ENCODE peak calls at places on chromosome 5, in eight cellular contexts. One of them, this sample, is unnamed.

GRCh38 chr5:3353561-3353960 is 242.1 kb upstream of the IRX1 start:
- DNase-seq in vagina: no peak
- DNase-seq in breast epithelium: no peak
- DNase-seq in ovary: no peak
- DNase-seq in skeletal muscle cell: no peak
- DNase-seq in pancreas: no peak
- DNase-seq in fibroblast of mammary gland: no peak
- DNase-seq in neuronal stem cell: no peak
- DNase-seq in this sample: no peak

GRCh38 chr5:73199671-73200070 is 26.7 kb downstream of the TMEM174 start:
- DNase-seq in breast epithelium: no peak
- DNase-seq in neuronal stem cell: no peak
- DNase-seq in ovary: no peak
- DNase-seq in skeletal muscle cell: no peak
- DNase-seq in pancreas: no peak
- DNase-seq in fibroblast of mammary gland: peak
- DNase-seq in vagina: no peak
- DNase-seq in this sample: no peak

GRCh38 chr5:157670662-157671591 is at the start of gene C5orf52:
- DNase-seq in neuronal stem cell: no peak
- DNase-seq in breast epithelium: no peak
- DNase-seq in pancreas: peak
- DNase-seq in fibroblast of mammary gland: peak
- DNase-seq in skeletal muscle cell: no peak
- DNase-seq in ovary: peak
- DNase-seq in vagina: peak
- DNase-seq in this sample: no peak

GRCh38 chr5:13830536-13830935 is 114.0 kb downstream of the DNAH5 start:
- DNase-seq in breast epithelium: no peak
- DNase-seq in vagina: no peak
- DNase-seq in ovary: no peak
- DNase-seq in pancreas: no peak
- DNase-seq in neuronal stem cell: no peak
- DNase-seq in fibroblast of mammary gland: no peak
- DNase-seq in skeletal muscle cell: no peak
- DNase-seq in this sample: no peak

GRCh38 chr5:370959-371810 is 49.7 kb downstream of the AHRR start:
- DNase-seq in breast epithelium: peak
- DNase-seq in vagina: peak
- DNase-seq in fibroblast of mammary gland: no peak
- DNase-seq in pancreas: no peak
- DNase-seq in ovary: no peak
- DNase-seq in skeletal muscle cell: no peak
- DNase-seq in neuronal stem cell: no peak
- DNase-seq in this sample: no peak

GRCh38 chr5:73375949-73376348 is 72.6 kb downstream of the FOXD1 start:
- DNase-seq in skeletal muscle cell: no peak
- DNase-seq in pancreas: no peak
- DNase-seq in ovary: no peak
- DNase-seq in fibroblast of mammary gland: no peak
- DNase-seq in breast epithelium: no peak
- DNase-seq in vagina: no peak
- DNase-seq in neuronal stem cell: no peak
- DNase-seq in this sample: no peak

GRCh38 chr5:139384591-139385051 is 1.5 kb upstream of the SLC23A1 start:
- DNase-seq in vagina: peak
- DNase-seq in breast epithelium: no peak
- DNase-seq in skeletal muscle cell: no peak
- DNase-seq in pancreas: no peak
- DNase-seq in fibroblast of mammary gland: no peak
- DNase-seq in neuronal stem cell: no peak
- DNase-seq in ovary: no peak
- DNase-seq in this sample: no peak

GRCh38 chr5:159262472-159262858 is 625 bp upstream of the UBLCP1 start:
- DNase-seq in skeletal muscle cell: no peak
- DNase-seq in neuronal stem cell: no peak
- DNase-seq in vagina: no peak
- DNase-seq in pancreas: no peak
- DNase-seq in ovary: no peak
- DNase-seq in fibroblast of mammary gland: peak
- DNase-seq in breast epithelium: no peak
- DNase-seq in this sample: no peak

GRCh38 chr5:10158886-10159285 is 90.8 kb downstream of the ATPSCKMT start:
- DNase-seq in ovary: no peak
- DNase-seq in skeletal muscle cell: no peak
- DNase-seq in pancreas: no peak
- DNase-seq in vagina: no peak
- DNase-seq in neuronal stem cell: no peak
- DNase-seq in breast epithelium: no peak
- DNase-seq in fibroblast of mammary gland: no peak
- DNase-seq in this sample: no peak

GRCh38 chr5:170741801-170742200 is 41.7 kb upstream of the GABRP start:
- DNase-seq in breast epithelium: no peak
- DNase-seq in ovary: no peak
- DNase-seq in skeletal muscle cell: no peak
- DNase-seq in vagina: peak
- DNase-seq in neuronal stem cell: no peak
- DNase-seq in fibroblast of mammary gland: no peak
- DNase-seq in pancreas: no peak
- DNase-seq in this sample: no peak

GRCh38 chr5:173718469-173718868 is 102.0 kb upstream of the BOD1 start:
- DNase-seq in skeletal muscle cell: no peak
- DNase-seq in ovary: no peak
- DNase-seq in vagina: no peak
- DNase-seq in fibroblast of mammary gland: no peak
- DNase-seq in breast epithelium: no peak
- DNase-seq in neuronal stem cell: no peak
- DNase-seq in pancreas: no peak
- DNase-seq in this sample: no peak

GRCh38 chr5:177491429-177491945 is 5.9 kb downstream of the PDLIM7 start:
- DNase-seq in vagina: no peak
- DNase-seq in fibroblast of mammary gland: peak
- DNase-seq in breast epithelium: no peak
- DNase-seq in pancreas: no peak
- DNase-seq in skeletal muscle cell: no peak
- DNase-seq in neuronal stem cell: peak
- DNase-seq in ovary: no peak
- DNase-seq in this sample: no peak

GRCh38 chr5:71576241-71576640 is 10.9 kb upstream of the MCCC2 start:
- DNase-seq in breast epithelium: no peak
- DNase-seq in pancreas: no peak
- DNase-seq in fibroblast of mammary gland: peak
- DNase-seq in skeletal muscle cell: no peak
- DNase-seq in ovary: no peak
- DNase-seq in neuronal stem cell: no peak
- DNase-seq in vagina: no peak
- DNase-seq in this sample: no peak

GRCh38 chr5:154145268-154145667 is 45.3 kb upstream of the GALNT10 start:
- DNase-seq in neuronal stem cell: no peak
- DNase-seq in ovary: no peak
- DNase-seq in pancreas: no peak
- DNase-seq in fibroblast of mammary gland: no peak
- DNase-seq in vagina: peak
- DNase-seq in breast epithelium: no peak
- DNase-seq in skeletal muscle cell: no peak
- DNase-seq in this sample: no peak

GRCh38 chr5:18744441-18744840 is 1110.2 kb downstream of the TAF11L14 start:
- DNase-seq in neuronal stem cell: no peak
- DNase-seq in skeletal muscle cell: no peak
- DNase-seq in pancreas: no peak
- DNase-seq in breast epithelium: no peak
- DNase-seq in ovary: no peak
- DNase-seq in vagina: no peak
- DNase-seq in fibroblast of mammary gland: no peak
- DNase-seq in this sample: no peak

GRCh38 chr5:109784687-109785086 is 95.0 kb downstream of the MAN2A1 start:
- DNase-seq in neuronal stem cell: no peak
- DNase-seq in pancreas: no peak
- DNase-seq in vagina: no peak
- DNase-seq in skeletal muscle cell: no peak
- DNase-seq in ovary: no peak
- DNase-seq in fibroblast of mammary gland: no peak
- DNase-seq in breast epithelium: no peak
- DNase-seq in this sample: no peak

GRCh38 chr5:120464627-120465280 is 654 bp downstream of the PRR16 start:
- DNase-seq in breast epithelium: no peak
- DNase-seq in vagina: no peak
- DNase-seq in skeletal muscle cell: no peak
- DNase-seq in ovary: peak
- DNase-seq in fibroblast of mammary gland: peak
- DNase-seq in neuronal stem cell: peak
- DNase-seq in pancreas: peak
- DNase-seq in this sample: no peak

GRCh38 chr5:10581867-10582511 is 18.1 kb downstream of the ANKRD33B start:
- DNase-seq in vagina: peak
- DNase-seq in breast epithelium: no peak
- DNase-seq in fibroblast of mammary gland: no peak
- DNase-seq in skeletal muscle cell: no peak
- DNase-seq in neuronal stem cell: no peak
- DNase-seq in ovary: no peak
- DNase-seq in pancreas: no peak
- DNase-seq in this sample: no peak

DNA sequence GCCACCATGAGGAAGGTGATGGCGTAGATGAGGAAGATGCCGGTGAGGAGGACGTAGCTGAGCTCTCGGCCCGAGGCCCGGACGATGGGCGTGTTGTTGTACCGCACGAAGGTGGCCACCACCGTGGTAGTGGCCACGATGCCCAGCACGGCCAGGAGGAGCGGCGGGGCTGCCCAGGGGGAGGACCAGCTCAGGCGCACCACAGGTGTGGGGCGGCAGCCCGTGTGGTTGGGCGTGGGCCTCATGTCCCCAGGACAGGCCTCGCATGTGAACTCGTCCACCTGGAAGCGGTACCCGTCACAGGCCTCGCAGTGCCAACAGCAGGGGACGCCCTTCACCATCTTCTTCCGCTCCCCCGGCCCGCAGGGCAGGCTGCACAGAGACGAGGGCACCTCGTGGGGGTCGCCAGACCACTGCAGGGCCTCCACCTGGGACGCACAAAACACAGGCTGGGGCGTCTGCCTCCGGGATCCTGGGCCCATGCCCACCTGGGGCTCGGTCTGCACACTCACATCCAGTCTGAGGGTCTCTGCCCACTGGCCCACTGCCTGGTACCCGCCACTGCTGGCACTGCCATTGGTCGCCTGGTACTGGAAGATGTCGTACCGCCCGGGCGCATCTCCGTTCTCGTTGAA is 8.7 kb downstream of the GRM6 start:
- DNase-seq in breast epithelium: no peak
- DNase-seq in skeletal muscle cell: no peak
- DNase-seq in fibroblast of mammary gland: no peak
- DNase-seq in neuronal stem cell: no peak
- DNase-seq in pancreas: no peak
- DNase-seq in ovary: no peak
- DNase-seq in vagina: no peak
- DNase-seq in this sample: no peak
- H3K4me3 ChIP-seq in breast epithelium: no peak
- H3K4me3 ChIP-seq in skeletal muscle cell: no peak
- H3K4me3 ChIP-seq in fibroblast of mammary gland: no peak
- H3K4me3 ChIP-seq in neuronal stem cell: no peak
- H3K4me3 ChIP-seq in pancreas: no peak
- H3K4me3 ChIP-seq in ovary: no peak
- H3K4me3 ChIP-seq in vagina: no peak
- H3K4me3 ChIP-seq in this sample: no peak

GRCh38 chr5:113523168-113523567 is 9.7 kb downstream of the YTHDC2 start:
- DNase-seq in pancreas: no peak
- DNase-seq in vagina: no peak
- DNase-seq in breast epithelium: no peak
- DNase-seq in ovary: no peak
- DNase-seq in neuronal stem cell: no peak
- DNase-seq in skeletal muscle cell: no peak
- DNase-seq in fibroblast of mammary gland: no peak
- DNase-seq in this sample: no peak
- H3K4me3 ChIP-seq in pancreas: no peak
- H3K4me3 ChIP-seq in vagina: no peak
- H3K4me3 ChIP-seq in breast epithelium: no peak
- H3K4me3 ChIP-seq in ovary: no peak
- H3K4me3 ChIP-seq in neuronal stem cell: no peak
- H3K4me3 ChIP-seq in skeletal muscle cell: no peak
- H3K4me3 ChIP-seq in fibroblast of mammary gland: no peak
- H3K4me3 ChIP-seq in this sample: no peak

GRCh38 chr5:93572101-93572772 is 8.8 kb downstream of the NR2F1-AS1 start:
- DNase-seq in skeletal muscle cell: no peak
- DNase-seq in ovary: no peak
- DNase-seq in neuronal stem cell: no peak
- DNase-seq in breast epithelium: no peak
- DNase-seq in pancreas: no peak
- DNase-seq in vagina: no peak
- DNase-seq in fibroblast of mammary gland: no peak
- DNase-seq in this sample: no peak
- H3K4me3 ChIP-seq in skeletal muscle cell: peak
- H3K4me3 ChIP-seq in ovary: no peak
- H3K4me3 ChIP-seq in neuronal stem cell: no peak
- H3K4me3 ChIP-seq in breast epithelium: peak
- H3K4me3 ChIP-seq in pancreas: no peak
- H3K4me3 ChIP-seq in vagina: peak
- H3K4me3 ChIP-seq in fibroblast of mammary gland: peak
- H3K4me3 ChIP-seq in this sample: no peak

GRCh38 chr5:111296570-111296969 is 72.4 kb downstream of the CAMK4 start:
- DNase-seq in skeletal muscle cell: no peak
- DNase-seq in vagina: no peak
- DNase-seq in neuronal stem cell: no peak
- DNase-seq in breast epithelium: no peak
- DNase-seq in fibroblast of mammary gland: no peak
- DNase-seq in ovary: no peak
- DNase-seq in pancreas: no peak
- DNase-seq in this sample: no peak

GRCh38 chr5:111299831-111300432 is 75.7 kb downstream of the CAMK4 start:
- DNase-seq in vagina: no peak
- DNase-seq in neuronal stem cell: no peak
- DNase-seq in ovary: no peak
- DNase-seq in breast epithelium: no peak
- DNase-seq in pancreas: no peak
- DNase-seq in fibroblast of mammary gland: no peak
- DNase-seq in skeletal muscle cell: no peak
- DNase-seq in this sample: no peak

GRCh38 chr5:111295649-111296048 is 71.5 kb downstream of the CAMK4 start:
- DNase-seq in vagina: no peak
- DNase-seq in skeletal muscle cell: no peak
- DNase-seq in fibroblast of mammary gland: no peak
- DNase-seq in ovary: no peak
- DNase-seq in breast epithelium: no peak
- DNase-seq in pancreas: no peak
- DNase-seq in neuronal stem cell: no peak
- DNase-seq in this sample: no peak

GRCh38 chr5:111301264-111301663 is 77.1 kb downstream of the CAMK4 start:
- DNase-seq in breast epithelium: no peak
- DNase-seq in ovary: no peak
- DNase-seq in neuronal stem cell: no peak
- DNase-seq in skeletal muscle cell: no peak
- DNase-seq in vagina: no peak
- DNase-seq in fibroblast of mammary gland: no peak
- DNase-seq in pancreas: no peak
- DNase-seq in this sample: no peak

DNA sequence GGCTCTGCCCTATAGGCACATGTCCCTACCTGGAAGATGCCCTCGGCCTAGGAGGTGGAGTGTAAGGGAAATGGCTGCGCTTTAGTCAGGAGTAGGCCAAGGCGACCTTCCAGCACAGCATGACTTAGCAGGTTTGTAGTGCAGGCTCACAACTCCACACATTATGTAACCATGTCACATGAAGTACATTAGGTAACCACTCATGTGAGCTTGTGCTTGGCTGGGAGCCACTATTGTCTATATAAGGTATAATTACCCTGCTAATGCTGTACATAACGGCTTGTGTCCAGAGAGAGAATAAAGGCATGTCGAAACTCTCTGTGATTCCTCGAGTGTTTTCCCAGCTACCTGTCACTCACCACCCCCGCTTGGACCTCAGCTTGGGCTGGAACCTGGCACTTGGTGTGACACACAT is 74.9 kb downstream of the CAMK4 start:
- DNase-seq in breast epithelium: no peak
- DNase-seq in skeletal muscle cell: no peak
- DNase-seq in pancreas: no peak
- DNase-seq in ovary: no peak
- DNase-seq in vagina: no peak
- DNase-seq in neuronal stem cell: no peak
- DNase-seq in fibroblast of mammary gland: peak
- DNase-seq in this sample: no peak
- H3K4me3 ChIP-seq in breast epithelium: no peak
- H3K4me3 ChIP-seq in skeletal muscle cell: no peak
- H3K4me3 ChIP-seq in pancreas: no peak
- H3K4me3 ChIP-seq in ovary: no peak
- H3K4me3 ChIP-seq in vagina: no peak
- H3K4me3 ChIP-seq in neuronal stem cell: no peak
- H3K4me3 ChIP-seq in fibroblast of mammary gland: no peak
- H3K4me3 ChIP-seq in this sample: no peak

This sample was measured in HFF-Myc.